ENCODE peak calls at places on chromosomes 11 and 22, in four cellular contexts. L is GM13977, W is uterus, Q is A549. F is an unnamed sample.

GRCh38 chr22:17234144-17234623 is 14.9 kb upstream of the ADA2 start:
- DNase-seq in L (no peak), W (no peak), Q (peak; percentile 45), F (no peak)

GRCh38 chr22:24338701-24339451 is 68.2 kb downstream of the SPECC1L start:
- DNase-seq in L (no peak), W (no peak), Q (no peak), F (no peak)

GRCh38 chr11:63769044-63769718 is 606 bp upstream of the ZFTA start:
- DNase-seq in L (peak; percentile 83), W (peak; percentile 55), Q (no peak), F (no peak)

GRCh38 chr22:32522237-32522636 is 47.6 kb downstream of the FBXO7 start:
- DNase-seq in L (no peak), W (no peak), Q (no peak), F (no peak)

GRCh38 chr11:110373061-110373702 is 56.6 kb upstream of the FDX1 start:
- DNase-seq in L (peak; percentile 69), W (no peak), Q (peak; percentile 31), F (no peak)

GRCh38 chr11:1205987-1206331 is 16.9 kb upstream of the MUC5B start:
- DNase-seq in L (no peak), W (no peak), Q (no peak), F (no peak)

GRCh38 chr11:38123673-38124072 is 1525.6 kb upstream of the RAG2 start:
- DNase-seq in L (no peak), W (no peak), Q (no peak), F (no peak)

GRCh38 chr11:43790444-43790794 is 90.2 kb upstream of the ALKBH3 start:
- DNase-seq in L (no peak), W (no peak), Q (no peak), F (no peak)

GRCh38 chr22:40310081-40310770 is 36.1 kb upstream of the ADSL start:
- DNase-seq in L (no peak), W (peak; percentile 25), Q (no peak), F (peak; percentile 76)

GRCh38 chr11:35006389-35007128 is 90.1 kb downstream of the PDHX start:
- DNase-seq in L (peak; percentile 61), W (no peak), Q (no peak), F (no peak)

GRCh38 chr11:109845437-109845836 is 247.8 kb upstream of the ZC3H12C start:
- DNase-seq in L (no peak), W (no peak), Q (no peak), F (no peak)

GRCh38 chr22:37331811-37332536 is 49.7 kb downstream of the CYTH4 start:
- DNase-seq in L (no peak), W (no peak), Q (peak; percentile 66), F (no peak)

GRCh38 chr11:14645247-14645912 is 1.8 kb downstream of the PDE3B start:
- DNase-seq in L (peak; percentile 41), W (no peak), Q (no peak), F (no peak)

GRCh38 chr11:95426823-95427462 is 195.9 kb upstream of the SESN3 start:
- DNase-seq in L (no peak), W (no peak), Q (no peak), F (no peak)

GRCh38 chr11:75562048-75562835 is at the start of gene SERPINH1:
- DNase-seq in L (peak; percentile 93), W (peak; percentile 94), Q (peak; percentile 89), F (no peak)

GRCh38 chr11:127247261-127247660 is 246.7 kb upstream of the KIRREL3 start:
- DNase-seq in L (no peak), W (no peak), Q (no peak), F (no peak)

GRCh38 chr11:12585861-12586260 is 88.4 kb upstream of the TEAD1 start:
- DNase-seq in L (no peak), W (no peak), Q (no peak), F (no peak)

GRCh38 chr11:115081972-115082371 is 403.6 kb downstream of the NXPE2 start:
- DNase-seq in L (no peak), W (no peak), Q (no peak), F (no peak)

GRCh38 chr11:14350215-14350614 is 8.8 kb downstream of the RRAS2 start:
- DNase-seq in L (no peak), W (no peak), Q (no peak), F (no peak)

GRCh38 chr22:24947881-24948280 is 1.4 kb upstream of the LHFPL7 start:
- DNase-seq in L (no peak), W (no peak), Q (no peak), F (no peak)

GRCh38 chr22:30635273-30636225 is at the start of gene SLC35E4:
- DNase-seq in L (peak; percentile 98), W (peak; percentile 97), Q (peak; percentile 86), F (no peak)
- TF ChIP-seq CTCF in L (peak; percentile 20), W (peak; percentile 64), Q (no peak), F (no peak)

GRCh38 chr22:19303785-19304184 is 12.3 kb upstream of the CLTCL1 start:
- DNase-seq in L (no peak), W (no peak), Q (no peak), F (no peak)

GRCh38 chr22:19307872-19308271 is 16.4 kb upstream of the CLTCL1 start:
- DNase-seq in L (no peak), W (no peak), Q (no peak), F (no peak)

GRCh38 chr22:19304547-19304946 is 13.0 kb upstream of the CLTCL1 start:
- DNase-seq in L (no peak), W (no peak), Q (no peak), F (no peak)
- TF ChIP-seq CTCF in L (no peak), W (no peak), Q (no peak), F (no peak)

GRCh38 chr22:48517039-48518030 is 1310.3 kb downstream of the BRD1 start:
- DNase-seq in L (no peak), W (no peak), Q (peak; percentile 48), F (no peak)
- TF ChIP-seq CTCF in L (no peak), W (no peak), Q (no peak), F (peak; percentile 23)

GRCh38 chr11:31798057-31799035 is 12.8 kb downstream of the PAX6 start:
- DNase-seq in L (peak; percentile 81), W (no peak), Q (no peak), F (no peak)
- TF ChIP-seq CTCF in L (peak; percentile 61), W (no peak), Q (no peak), F (peak; percentile 52)

GRCh38 chr11:67645521-67646457 is 4.7 kb downstream of the ACY3 start:
- DNase-seq in L (no peak), W (no peak), Q (no peak), F (no peak)
- TF ChIP-seq CTCF in L (peak; percentile 37), W (no peak), Q (no peak), F (no peak)

GRCh38 chr11:45663486-45664375 is 1.7 kb downstream of the CHST1 start:
- DNase-seq in L (no peak), W (no peak), Q (no peak), F (no peak)

GRCh38 chr11:45664376-45665205 is 831 bp downstream of the CHST1 start:
- DNase-seq in L (no peak), W (no peak), Q (no peak), F (no peak)

GRCh38 chr11:45661417-45662055 is 3.9 kb downstream of the CHST1 start:
- DNase-seq in L (no peak), W (no peak), Q (no peak), F (no peak)

GRCh38 chr11:45662096-45662664 is 3.2 kb downstream of the CHST1 start:
- DNase-seq in L (no peak), W (no peak), Q (no peak), F (no peak)

DNA sequence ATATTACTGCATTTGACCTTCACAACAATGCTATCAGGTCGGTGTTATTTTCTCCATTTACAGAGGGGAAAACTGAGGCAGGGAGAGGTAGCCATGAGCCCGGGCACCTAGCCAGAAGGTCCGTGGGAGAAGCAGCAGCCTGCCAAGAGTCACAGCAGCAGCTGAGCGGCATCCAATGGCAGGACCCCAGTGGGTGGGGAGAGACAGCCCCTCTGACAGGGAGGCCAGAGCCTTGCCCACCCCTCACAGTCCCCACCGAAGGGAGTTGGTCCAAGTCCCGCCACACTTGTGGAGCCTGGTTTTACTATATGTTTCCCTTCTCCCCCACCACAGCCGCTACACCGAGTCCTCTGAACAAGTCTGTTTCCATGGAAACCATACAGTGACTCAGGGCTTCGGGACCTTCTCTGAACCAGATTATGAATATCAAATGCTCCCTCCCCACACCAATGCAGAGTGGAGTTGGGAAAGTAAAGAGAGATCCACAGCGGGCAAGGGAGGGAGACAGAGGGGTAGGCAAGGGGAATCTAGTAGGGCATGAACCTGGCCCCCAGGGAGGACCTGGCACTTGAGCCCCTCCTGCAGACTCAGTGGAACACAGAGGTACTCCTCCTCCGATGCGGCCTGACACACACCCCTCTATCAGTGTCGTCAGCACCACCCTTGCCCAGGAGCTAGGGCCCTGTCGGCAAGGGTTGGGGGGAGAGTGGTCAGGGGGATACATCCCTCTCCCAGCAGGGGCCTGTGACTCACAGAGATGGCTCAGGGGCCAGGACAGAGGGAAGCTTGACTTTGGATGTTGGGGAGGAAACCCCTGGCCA is 2.5 kb downstream of the CHST1 start:
- DNase-seq in L (no peak), W (no peak), Q (peak; percentile 72), F (peak; percentile 73)
- TF ChIP-seq CTCF in L (no peak), W (no peak), Q (no peak), F (no peak)